ENCODE peak calls at places on chromosomes 6 and 20, in four cellular contexts. A is Caco-2; W is activated T-helper 1 cell treated with Interleukin-2 at 50 U/mL for 16 hours; J is activated naive CD4-positive, alpha-beta T cell treated with anti-CD3 and anti-CD28 coated beads for 36 hours. X is an unnamed sample.

GRCh38 chr6:159808647-159809046 is 8.6 kb downstream of the PNLDC1 start:
- DNase-seq in A (no peak), W (no peak), J (no peak), X (no peak)

GRCh38 chr20:50304501-50304856 is 113.8 kb downstream of the CEBPB start:
- DNase-seq in A (no peak), W (no peak), J (no peak), X (no peak)

GRCh38 chr20:63409066-63409833 is 48.1 kb upstream of the CHRNA4 start:
- DNase-seq in A (no peak), J (no peak), W (no peak), X (no peak)

GRCh38 chr6:4973972-4974885 is 29.6 kb downstream of the RPP40 start:
- DNase-seq in A (peak), W (no peak), J (no peak), X (no peak)

GRCh38 chr6:158417760-158418098 is 105.5 kb downstream of the TULP4 start:
- DNase-seq in A (no peak), W (no peak), J (no peak), X (no peak)

GRCh38 chr6:149363154-149363553 is 36.9 kb upstream of the SUMO4 start:
- DNase-seq in A (no peak), J (no peak), W (no peak), X (no peak)

GRCh38 chr6:107105511-107106116 is 9.7 kb downstream of the BEND3 start:
- DNase-seq in J (no peak), W (no peak), A (no peak), X (no peak)

GRCh38 chr6:25138024-25138696 is 141.0 kb upstream of the CARMIL1 start:
- DNase-seq in J (peak), A (no peak), W (peak), X (no peak)

GRCh38 chr6:123316733-123317323 is 319.9 kb downstream of the TRDN start:
- DNase-seq in J (no peak), A (no peak), W (no peak), X (no peak)

GRCh38 chr6:113560376-113560775 is 296.8 kb upstream of the MARCKS start:
- DNase-seq in A (no peak), J (no peak), W (no peak), X (no peak)

GRCh38 chr20:63947638-63948456 is 8.4 kb downstream of the UCKL1 start:
- DNase-seq in W (no peak), J (peak), A (no peak), X (no peak)

GRCh38 chr20:23143098-23143497 is 57.0 kb upstream of the CD93 start:
- DNase-seq in W (no peak), A (peak), J (peak), X (no peak)

GRCh38 chr6:133012774-133013173 is 198.4 kb downstream of the RPS12 start:
- DNase-seq in A (no peak), W (no peak), J (no peak), X (no peak)

GRCh38 chr20:23251779-23252178 is 98.8 kb upstream of the NXT1 start:
- DNase-seq in J (no peak), A (no peak), W (no peak), X (no peak)

GRCh38 chr6:14621518-14621917 is 503.9 kb downstream of the CD83 start:
- DNase-seq in W (no peak), J (no peak), A (no peak), X (no peak)

GRCh38 chr20:3681931-3682820 is at the start of gene ADAM33:
- DNase-seq in A (no peak), J (no peak), W (no peak), X (no peak)

GRCh38 chr6:36724514-36725385 is 27.1 kb downstream of the RAB44 start:
- DNase-seq in J (peak), W (no peak), A (peak), X (no peak)

GRCh38 chr6:39758905-39759605 is 33.1 kb upstream of the DAAM2 start:
- DNase-seq in W (no peak), A (no peak), J (no peak), X (no peak)

GRCh38 chr6:2764610-2765165 is 505 bp upstream of the WRNIP1 start:
- DNase-seq in J (peak), A (peak), W (peak), X (no peak)

GRCh38 chr6:15073344-15073789 is 172.5 kb upstream of the JARID2 start:
- DNase-seq in A (no peak), J (no peak), W (no peak), X (no peak)

GRCh38 chr6:21900730-21901129 is 307.2 kb downstream of the SOX4 start:
- DNase-seq in J (no peak), W (no peak), A (no peak), X (no peak)